ENCODE peak calls at places on chromosomes 6 and 20, in four cellular contexts. M is activated CD8-positive, alpha-beta memory T cell treated with anti-CD3 and anti-CD28 coated beads for 1 hour; E is HFFc6; A is DND-41. B is an unnamed sample.

GRCh38 chr6:112877134-112878100 is 530.3 kb downstream of the RFPL4B start:
- DNase-seq in E (peak), M (no peak), A (no peak), B (peak)

GRCh38 chr20:24697411-24697810 is 228.0 kb downstream of the SYNDIG1 start:
- DNase-seq in E (no peak), M (no peak), A (peak), B (no peak)

GRCh38 chr6:126253421-126253820 is 86.5 kb upstream of the CENPW start:
- DNase-seq in E (no peak), M (no peak), A (no peak), B (no peak)

GRCh38 chr6:144559865-144560603 is 274.9 kb downstream of the UTRN start:
- DNase-seq in A (peak), E (peak), M (no peak), B (peak)

GRCh38 chr6:30614044-30614842 is 2.8 kb downstream of the PPP1R10 start:
- DNase-seq in M (no peak), E (no peak), A (no peak), B (peak)

GRCh38 chr20:64001607-64002011 is 20.7 kb downstream of the PRPF6 start:
- DNase-seq in E (no peak), M (no peak), A (no peak), B (no peak)

GRCh38 chr20:17969884-17970409 is 1.1 kb downstream of the MGME1 start:
- DNase-seq in E (peak), A (peak), M (no peak), B (peak)

GRCh38 chr6:17972978-17973622 is 14.3 kb downstream of the KIF13A start:
- DNase-seq in E (no peak), A (no peak), M (no peak), B (no peak)

GRCh38 chr6:149233056-149233715 is 84.3 kb upstream of the TAB2 start:
- DNase-seq in M (no peak), E (peak), A (peak), B (no peak)

GRCh38 chr20:33009214-33010132 is 2.0 kb downstream of the BPIFB2 start:
- DNase-seq in M (no peak), A (no peak), E (no peak), B (no peak)

GRCh38 chr6:33187809-33188208 is 4.5 kb downstream of the COL11A2 start:
- DNase-seq in M (no peak), A (no peak), E (no peak), B (no peak)

GRCh38 chr6:109316909-109317308 is 65.4 kb downstream of the CD164 start:
- DNase-seq in M (no peak), A (no peak), E (no peak), B (no peak)

GRCh38 chr6:83215131-83216047 is 22.2 kb downstream of the RWDD2A start:
- DNase-seq in E (peak), M (no peak), A (peak), B (peak)

GRCh38 chr6:28161410-28162079 is 19.9 kb downstream of the ZKSCAN8 start:
- DNase-seq in A (peak), E (no peak), M (peak), B (peak)

GRCh38 chr20:45340236-45340847 is 7.9 kb downstream of the SDC4 start:
- DNase-seq in M (no peak), A (no peak), E (no peak), B (no peak)

GRCh38 chr20:37673429-37673828 is 20.4 kb upstream of the CTNNBL1 start:
- DNase-seq in M (no peak), A (no peak), E (no peak), B (no peak)

GRCh38 chr6:41652876-41653641 is 14.8 kb downstream of the MDFI start:
- DNase-seq in A (no peak), M (no peak), E (no peak), B (no peak)

GRCh38 chr6:20620043-20620442 is 85.8 kb downstream of the CDKAL1 start:
- DNase-seq in A (no peak), E (no peak), M (no peak), B (no peak)

GRCh38 chr6:132359891-132360290 is 41.4 kb downstream of the MOXD1 start:
- DNase-seq in E (no peak), M (no peak), A (no peak), B (no peak)

GRCh38 chr6:146813554-146813953 is 214.8 kb downstream of the ADGB start:
- DNase-seq in E (no peak), M (no peak), A (no peak), B (no peak)

GRCh38 chr6:167704396-167704801 is 122.3 kb upstream of the AFDN start:
- DNase-seq in E (no peak), M (no peak), A (no peak), B (no peak)

GRCh38 chr20:63520594-63520938 is at the start of gene PPDPF:
- DNase-seq in A (peak), E (peak), M (peak), B (peak)

GRCh38 chr6:3386374-3386857 is 70.4 kb downstream of the SLC22A23 start:
- DNase-seq in E (no peak), M (no peak), A (no peak), B (no peak)

GRCh38 chr6:39421383-39422225 is 99.1 kb upstream of the KCNK16 start:
- DNase-seq in A (no peak), E (no peak), M (no peak), B (no peak)

GRCh38 chr6:127914240-127914639 is 13.4 kb upstream of the THEMIS start:
- DNase-seq in A (no peak), E (peak), M (no peak), B (no peak)

GRCh38 chr6:107676002-107676401 is 148.1 kb downstream of the SCML4 start:
- DNase-seq in E (no peak), M (no peak), A (no peak), B (no peak)

GRCh38 chr20:12252793-12253192 is 335.1 kb downstream of the BTBD3 start:
- DNase-seq in E (no peak), A (no peak), M (no peak), B (no peak)

GRCh38 chr6:126267621-126268020 is 72.3 kb upstream of the CENPW start:
- DNase-seq in A (no peak), E (no peak), M (no peak), B (no peak)

GRCh38 chr6:166955865-166956443 is 396 bp downstream of the RNASET2 start:
- DNase-seq in M (no peak), E (no peak), A (peak), B (no peak)

GRCh38 chr20:52432740-52433139 is 241.2 kb upstream of the ZFP64 start:
- DNase-seq in E (no peak), M (no peak), A (no peak), B (no peak)

GRCh38 chr6:42692151-42692911 is 30.1 kb downstream of the PRPH2 start:
- DNase-seq in E (peak), A (no peak), M (no peak), B (no peak)

GRCh38 chr6:118216751-118217150 is 309.7 kb downstream of the SLC35F1 start:
- DNase-seq in M (no peak), E (no peak), A (no peak), B (no peak)

GRCh38 chr6:72245565-72245964 is 359.2 kb downstream of the RIMS1 start:
- DNase-seq in E (no peak), M (no peak), A (no peak), B (no peak)

GRCh38 chr20:61424628-61425420 is 172.8 kb downstream of the CDH4 start:
- DNase-seq in M (no peak), E (no peak), A (no peak), B (no peak)

GRCh38 chr6:134515976-134516375 is 198.1 kb upstream of the SGK1 start:
- DNase-seq in E (no peak), M (no peak), A (no peak), B (no peak)

GRCh38 chr20:16709017-16709416 is 20.8 kb upstream of the SNRPB2 start:
- DNase-seq in M (no peak), A (peak), E (no peak), B (no peak)

GRCh38 chr6:13431059-13431656 is 56.2 kb downstream of the GFOD1 start:
- DNase-seq in M (no peak), E (no peak), A (no peak), B (no peak)

GRCh38 chr6:91509711-91510110 is 922.8 kb upstream of the MAP3K7 start:
- DNase-seq in E (no peak), M (no peak), A (no peak), B (no peak)

GRCh38 chr20:45848969-45849582 is 8.1 kb downstream of the ACOT8 start:
- DNase-seq in A (no peak), E (no peak), M (no peak), B (no peak)